ENCODE peak calls at places on chromosomes 2 and 18, in ten cellular contexts. One of them, this sample, is unnamed.

GRCh38 chr2:6827516-6828298 is 38.0 kb downstream of the CMPK2 start:
- DNase-seq in CD8-positive, alpha-beta T cell: no peak
- DNase-seq in mucosa of descending colon: no peak
- DNase-seq in IMR-90: peak
- DNase-seq in pancreas: no peak
- DNase-seq in body of pancreas: no peak
- DNase-seq in AG09319: no peak
- DNase-seq in endothelial cell: no peak
- DNase-seq in type B pancreatic cell: no peak
- DNase-seq in endothelial cell of umbilical vein: no peak
- DNase-seq in this sample: no peak

GRCh38 chr2:72334806-72335205 is 187.1 kb upstream of the CYP26B1 start:
- DNase-seq in CD8-positive, alpha-beta T cell: no peak
- DNase-seq in mucosa of descending colon: no peak
- DNase-seq in IMR-90: no peak
- DNase-seq in pancreas: no peak
- DNase-seq in body of pancreas: no peak
- DNase-seq in AG09319: no peak
- DNase-seq in endothelial cell: no peak
- DNase-seq in type B pancreatic cell: no peak
- DNase-seq in endothelial cell of umbilical vein: no peak
- DNase-seq in this sample: peak

GRCh38 chr2:176270100-176270750 is 983 bp downstream of the MTX2 start:
- DNase-seq in CD8-positive, alpha-beta T cell: no peak
- DNase-seq in mucosa of descending colon: peak
- DNase-seq in IMR-90: peak
- DNase-seq in pancreas: no peak
- DNase-seq in body of pancreas: no peak
- DNase-seq in AG09319: no peak
- DNase-seq in endothelial cell: no peak
- DNase-seq in type B pancreatic cell: no peak
- DNase-seq in endothelial cell of umbilical vein: no peak
- DNase-seq in this sample: no peak

GRCh38 chr18:68791801-68792200 is 6.1 kb upstream of the CCDC102B start:
- DNase-seq in CD8-positive, alpha-beta T cell: no peak
- DNase-seq in mucosa of descending colon: no peak
- DNase-seq in IMR-90: peak
- DNase-seq in pancreas: no peak
- DNase-seq in body of pancreas: no peak
- DNase-seq in AG09319: no peak
- DNase-seq in endothelial cell: no peak
- DNase-seq in type B pancreatic cell: no peak
- DNase-seq in endothelial cell of umbilical vein: no peak
- DNase-seq in this sample: no peak

GRCh38 chr2:215843579-215843978 is 169.8 kb downstream of the MREG start:
- DNase-seq in CD8-positive, alpha-beta T cell: no peak
- DNase-seq in mucosa of descending colon: no peak
- DNase-seq in IMR-90: peak
- DNase-seq in pancreas: no peak
- DNase-seq in body of pancreas: peak
- DNase-seq in AG09319: no peak
- DNase-seq in endothelial cell: no peak
- DNase-seq in type B pancreatic cell: no peak
- DNase-seq in endothelial cell of umbilical vein: peak
- DNase-seq in this sample: no peak

GRCh38 chr18:58755304-58756010 is 84.2 kb downstream of the MALT1 start:
- DNase-seq in CD8-positive, alpha-beta T cell: no peak
- DNase-seq in mucosa of descending colon: peak
- DNase-seq in IMR-90: no peak
- DNase-seq in pancreas: no peak
- DNase-seq in body of pancreas: no peak
- DNase-seq in AG09319: no peak
- DNase-seq in endothelial cell: no peak
- DNase-seq in type B pancreatic cell: no peak
- DNase-seq in endothelial cell of umbilical vein: no peak
- DNase-seq in this sample: no peak

GRCh38 chr2:230218411-230218810 is 1.4 kb downstream of the SP110 start:
- DNase-seq in CD8-positive, alpha-beta T cell: no peak
- DNase-seq in mucosa of descending colon: no peak
- DNase-seq in IMR-90: no peak
- DNase-seq in pancreas: no peak
- DNase-seq in body of pancreas: peak
- DNase-seq in AG09319: no peak
- DNase-seq in endothelial cell: no peak
- DNase-seq in type B pancreatic cell: no peak
- DNase-seq in endothelial cell of umbilical vein: no peak
- DNase-seq in this sample: no peak

GRCh38 chr18:77107218-77107815 is 25.3 kb downstream of the MBP start:
- DNase-seq in CD8-positive, alpha-beta T cell: no peak
- DNase-seq in mucosa of descending colon: no peak
- DNase-seq in IMR-90: no peak
- DNase-seq in pancreas: no peak
- DNase-seq in body of pancreas: no peak
- DNase-seq in AG09319: no peak
- DNase-seq in endothelial cell: no peak
- DNase-seq in type B pancreatic cell: no peak
- DNase-seq in endothelial cell of umbilical vein: no peak
- DNase-seq in this sample: no peak

GRCh38 chr2:63432373-63432772 is 155.9 kb downstream of the WDPCP start:
- DNase-seq in CD8-positive, alpha-beta T cell: no peak
- DNase-seq in mucosa of descending colon: no peak
- DNase-seq in IMR-90: peak
- DNase-seq in pancreas: no peak
- DNase-seq in body of pancreas: no peak
- DNase-seq in AG09319: no peak
- DNase-seq in endothelial cell: no peak
- DNase-seq in type B pancreatic cell: no peak
- DNase-seq in endothelial cell of umbilical vein: peak
- DNase-seq in this sample: no peak

GRCh38 chr18:22286576-22286975 is 117.2 kb downstream of the GATA6 start:
- DNase-seq in CD8-positive, alpha-beta T cell: no peak
- DNase-seq in mucosa of descending colon: peak
- DNase-seq in IMR-90: no peak
- DNase-seq in pancreas: peak
- DNase-seq in body of pancreas: peak
- DNase-seq in AG09319: no peak
- DNase-seq in endothelial cell: no peak
- DNase-seq in type B pancreatic cell: no peak
- DNase-seq in endothelial cell of umbilical vein: peak
- DNase-seq in this sample: no peak

GRCh38 chr18:63808125-63808524 is 32.9 kb downstream of the SERPINB7 start:
- DNase-seq in CD8-positive, alpha-beta T cell: no peak
- DNase-seq in mucosa of descending colon: no peak
- DNase-seq in IMR-90: no peak
- DNase-seq in pancreas: no peak
- DNase-seq in body of pancreas: no peak
- DNase-seq in AG09319: no peak
- DNase-seq in endothelial cell: no peak
- DNase-seq in type B pancreatic cell: no peak
- DNase-seq in endothelial cell of umbilical vein: no peak
- DNase-seq in this sample: no peak

DNA sequence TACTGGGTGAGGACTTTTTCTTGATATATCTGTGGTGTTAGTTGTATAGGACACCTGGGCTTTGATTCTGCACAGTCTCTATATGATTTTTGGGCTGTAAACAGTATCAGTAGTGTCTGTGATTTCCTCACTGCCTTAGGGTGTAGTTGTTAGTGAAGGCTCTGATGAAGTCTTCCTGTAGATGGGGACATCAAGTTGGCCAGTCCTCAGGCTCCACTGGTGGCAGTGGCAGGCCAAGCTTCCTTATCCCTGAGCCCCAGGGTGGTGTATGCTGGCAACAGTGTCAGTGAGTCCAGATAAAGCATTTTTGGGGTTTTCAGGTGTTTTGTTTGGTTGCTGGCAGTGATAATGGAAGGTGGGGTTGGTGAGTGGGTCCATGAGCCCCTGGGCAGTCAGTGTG is 961.4 kb downstream of the DSC3 start:
- DNase-seq in CD8-positive, alpha-beta T cell: no peak
- DNase-seq in mucosa of descending colon: no peak
- DNase-seq in IMR-90: no peak
- DNase-seq in pancreas: no peak
- DNase-seq in body of pancreas: no peak
- DNase-seq in AG09319: no peak
- DNase-seq in endothelial cell: no peak
- DNase-seq in type B pancreatic cell: no peak
- DNase-seq in endothelial cell of umbilical vein: no peak
- DNase-seq in this sample: no peak
- TF ChIP-seq CTCF in CD8-positive, alpha-beta T cell: no peak
- TF ChIP-seq CTCF in mucosa of descending colon: no peak
- TF ChIP-seq CTCF in IMR-90: no peak
- TF ChIP-seq CTCF in pancreas: no peak
- TF ChIP-seq CTCF in body of pancreas: no peak
- TF ChIP-seq CTCF in AG09319: no peak
- TF ChIP-seq CTCF in endothelial cell: no peak
- TF ChIP-seq CTCF in type B pancreatic cell: no peak
- TF ChIP-seq CTCF in endothelial cell of umbilical vein: no peak
- TF ChIP-seq CTCF in this sample: no peak

DNA sequence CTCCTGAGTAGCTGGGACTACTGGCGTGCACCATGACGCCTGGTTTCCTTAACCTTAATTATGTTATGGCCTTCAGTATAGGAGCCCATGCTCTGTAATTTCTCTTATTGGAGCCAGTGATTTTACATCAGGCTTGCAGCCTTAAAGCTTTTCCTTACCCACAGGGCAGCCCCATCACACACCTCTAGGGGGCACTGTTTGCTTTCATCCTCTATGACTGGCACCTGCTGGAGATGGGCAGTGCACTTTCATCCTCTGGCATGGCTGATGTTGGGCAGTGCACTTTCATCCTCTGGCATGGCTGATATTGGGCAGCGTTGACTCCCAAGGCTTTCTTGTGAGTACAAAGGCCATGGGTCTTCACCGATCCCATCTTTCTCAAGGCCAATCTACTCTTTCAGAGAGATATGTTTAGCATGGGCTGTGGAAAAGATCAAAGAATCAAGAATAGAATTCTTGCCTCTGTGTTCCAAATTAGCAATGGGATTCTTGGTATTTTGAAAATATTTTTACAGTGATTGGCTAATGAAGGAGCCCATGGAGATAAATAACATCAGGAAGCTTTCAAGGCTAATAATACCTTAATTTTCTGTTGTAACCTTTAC is 80.7 kb upstream of the MEX3C start:
- DNase-seq in CD8-positive, alpha-beta T cell: no peak
- DNase-seq in mucosa of descending colon: peak
- DNase-seq in IMR-90: no peak
- DNase-seq in pancreas: peak
- DNase-seq in body of pancreas: peak
- DNase-seq in AG09319: no peak
- DNase-seq in endothelial cell: peak
- DNase-seq in type B pancreatic cell: no peak
- DNase-seq in endothelial cell of umbilical vein: no peak
- DNase-seq in this sample: peak
- TF ChIP-seq CTCF in CD8-positive, alpha-beta T cell: peak
- TF ChIP-seq CTCF in mucosa of descending colon: no peak
- TF ChIP-seq CTCF in IMR-90: peak
- TF ChIP-seq CTCF in pancreas: peak
- TF ChIP-seq CTCF in body of pancreas: peak
- TF ChIP-seq CTCF in AG09319: peak
- TF ChIP-seq CTCF in endothelial cell: peak
- TF ChIP-seq CTCF in type B pancreatic cell: peak
- TF ChIP-seq CTCF in endothelial cell of umbilical vein: peak
- TF ChIP-seq CTCF in this sample: peak

GRCh38 chr2:65435625-65436168 is 3.3 kb upstream of the SPRED2 start:
- DNase-seq in CD8-positive, alpha-beta T cell: no peak
- DNase-seq in mucosa of descending colon: peak
- DNase-seq in IMR-90: peak
- DNase-seq in pancreas: peak
- DNase-seq in body of pancreas: peak
- DNase-seq in AG09319: peak
- DNase-seq in endothelial cell: peak
- DNase-seq in type B pancreatic cell: peak
- DNase-seq in endothelial cell of umbilical vein: peak
- DNase-seq in this sample: peak
- TF ChIP-seq CTCF in CD8-positive, alpha-beta T cell: no peak
- TF ChIP-seq CTCF in mucosa of descending colon: no peak
- TF ChIP-seq CTCF in IMR-90: no peak
- TF ChIP-seq CTCF in pancreas: no peak
- TF ChIP-seq CTCF in body of pancreas: peak
- TF ChIP-seq CTCF in AG09319: no peak
- TF ChIP-seq CTCF in endothelial cell: no peak
- TF ChIP-seq CTCF in type B pancreatic cell: no peak
- TF ChIP-seq CTCF in endothelial cell of umbilical vein: no peak
- TF ChIP-seq CTCF in this sample: no peak

GRCh38 chr2:201402651-201403573 is 45.8 kb upstream of the FLACC1 start:
- DNase-seq in CD8-positive, alpha-beta T cell: no peak
- DNase-seq in mucosa of descending colon: no peak
- DNase-seq in IMR-90: peak
- DNase-seq in pancreas: no peak
- DNase-seq in body of pancreas: no peak
- DNase-seq in AG09319: no peak
- DNase-seq in endothelial cell: no peak
- DNase-seq in type B pancreatic cell: no peak
- DNase-seq in endothelial cell of umbilical vein: no peak
- DNase-seq in this sample: no peak

GRCh38 chr2:201403904-201404303 is 46.8 kb upstream of the FLACC1 start:
- DNase-seq in CD8-positive, alpha-beta T cell: no peak
- DNase-seq in mucosa of descending colon: no peak
- DNase-seq in IMR-90: peak
- DNase-seq in pancreas: no peak
- DNase-seq in body of pancreas: no peak
- DNase-seq in AG09319: no peak
- DNase-seq in endothelial cell: no peak
- DNase-seq in type B pancreatic cell: no peak
- DNase-seq in endothelial cell of umbilical vein: peak
- DNase-seq in this sample: no peak

GRCh38 chr2:201406077-201406662 is 45.1 kb downstream of the TRAK2 start:
- DNase-seq in CD8-positive, alpha-beta T cell: no peak
- DNase-seq in mucosa of descending colon: peak
- DNase-seq in IMR-90: peak
- DNase-seq in pancreas: peak
- DNase-seq in body of pancreas: peak
- DNase-seq in AG09319: peak
- DNase-seq in endothelial cell: no peak
- DNase-seq in type B pancreatic cell: no peak
- DNase-seq in endothelial cell of umbilical vein: peak
- DNase-seq in this sample: no peak

GRCh38 chr2:201407265-201407664 is 44.0 kb downstream of the TRAK2 start:
- DNase-seq in CD8-positive, alpha-beta T cell: no peak
- DNase-seq in mucosa of descending colon: no peak
- DNase-seq in IMR-90: peak
- DNase-seq in pancreas: no peak
- DNase-seq in body of pancreas: no peak
- DNase-seq in AG09319: no peak
- DNase-seq in endothelial cell: no peak
- DNase-seq in type B pancreatic cell: no peak
- DNase-seq in endothelial cell of umbilical vein: no peak
- DNase-seq in this sample: no peak

DNA sequence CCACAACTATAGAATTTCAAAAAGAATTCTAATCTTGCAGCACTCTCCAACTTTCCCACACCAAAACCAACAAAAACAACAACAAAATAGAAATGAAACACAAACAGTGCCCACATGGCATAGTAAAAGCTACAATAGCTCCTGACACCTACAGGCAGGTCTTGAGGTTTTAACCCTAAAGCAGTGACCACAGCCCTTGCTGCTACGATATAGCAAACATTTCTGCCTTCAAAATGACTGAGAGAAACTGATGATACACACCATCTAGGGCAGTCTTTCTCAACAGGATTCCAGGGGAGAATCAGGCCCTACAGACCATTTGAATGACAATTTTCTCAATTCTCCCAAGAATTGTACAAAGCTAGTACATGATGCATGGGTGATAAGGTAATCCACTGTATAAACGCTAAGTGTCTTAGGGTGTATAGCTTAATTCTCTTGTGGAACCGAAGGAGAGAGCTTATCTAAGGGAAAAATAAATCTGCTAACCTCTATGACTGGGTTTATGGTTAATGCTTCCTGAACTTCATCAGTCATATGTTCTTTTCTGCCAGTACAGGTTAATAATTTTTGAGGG is 46.5 kb downstream of the TRAK2 start:
- DNase-seq in CD8-positive, alpha-beta T cell: no peak
- DNase-seq in mucosa of descending colon: no peak
- DNase-seq in IMR-90: no peak
- DNase-seq in pancreas: no peak
- DNase-seq in body of pancreas: no peak
- DNase-seq in AG09319: no peak
- DNase-seq in endothelial cell: no peak
- DNase-seq in type B pancreatic cell: no peak
- DNase-seq in endothelial cell of umbilical vein: no peak
- DNase-seq in this sample: no peak
- TF ChIP-seq CTCF in CD8-positive, alpha-beta T cell: no peak
- TF ChIP-seq CTCF in mucosa of descending colon: no peak
- TF ChIP-seq CTCF in IMR-90: no peak
- TF ChIP-seq CTCF in pancreas: no peak
- TF ChIP-seq CTCF in body of pancreas: no peak
- TF ChIP-seq CTCF in AG09319: no peak
- TF ChIP-seq CTCF in endothelial cell: no peak
- TF ChIP-seq CTCF in type B pancreatic cell: no peak
- TF ChIP-seq CTCF in endothelial cell of umbilical vein: no peak
- TF ChIP-seq CTCF in this sample: no peak

This sample was measured in neural crest cell.